ENCODE peak calls at places on chromosome 21, in ten cellular contexts. H is glomerular endothelial cell; R is amniotic stem cell; Q is amniotic epithelial cell; D is NCI-H510A treated with DMSO at 0.1 percent for 48 hours; P is endothelial cell; Y is CD4-positive, alpha-beta T cell; G is NCI-H1105 treated with DMSO at 0.1 percent for 48 hours; T is ovary; V is CD4-positive, CD25-positive, alpha-beta regulatory T cell. M is an unnamed sample.

GRCh38 chr21:27515676-27516075 is 548.8 kb upstream of the ADAMTS5 start:
- DNase-seq in D (no peak), V (no peak), Y (no peak), H (no peak), G (no peak), P (no peak), R (no peak), Q (no peak), T (no peak), M (no peak)

GRCh38 chr21:33643658-33644311 is 1.5 kb downstream of the ITSN1 start:
- DNase-seq in V (peak; percentile 8), T (no peak), H (no peak), D (peak; percentile 14), Q (no peak), Y (no peak), P (peak; percentile 7), R (no peak), G (no peak), M (no peak)

GRCh38 chr21:44414291-44415072 is 40.8 kb upstream of the LRRC3 start:
- DNase-seq in H (no peak), Q (no peak), R (no peak), P (no peak), V (no peak), T (no peak), D (no peak), G (no peak), Y (no peak), M (no peak)

GRCh38 chr21:27346041-27346448 is 379.2 kb upstream of the ADAMTS5 start:
- DNase-seq in H (no peak), D (no peak), Y (no peak), V (no peak), Q (peak; percentile 45), T (no peak), P (no peak), G (no peak), R (peak; percentile 41), M (no peak)

GRCh38 chr21:35981514-35982070 is 78.7 kb downstream of the SETD4 start:
- DNase-seq in R (no peak), H (no peak), Q (no peak), V (no peak), D (no peak), Y (no peak), G (no peak), T (no peak), P (no peak), M (no peak)

GRCh38 chr21:15293251-15293650 is 228.5 kb upstream of the NRIP1 start:
- DNase-seq in V (no peak), R (peak; percentile 58), Q (peak; percentile 96), T (no peak), P (no peak), H (peak; percentile 14), D (no peak), G (no peak), Y (no peak), M (peak; percentile 17)

GRCh38 chr21:29508311-29508710 is 209.6 kb downstream of the BACH1 start:
- DNase-seq in T (no peak), V (no peak), R (no peak), D (no peak), P (no peak), G (no peak), Y (no peak), H (no peak), Q (no peak), M (no peak)

GRCh38 chr21:40291560-40291959 is 424.3 kb downstream of the PCP4 start:
- DNase-seq in P (no peak), G (no peak), D (no peak), V (no peak), Y (no peak), H (no peak), R (no peak), T (no peak), Q (no peak), M (no peak)

GRCh38 chr21:27571706-27572105 is 604.8 kb upstream of the ADAMTS5 start:
- DNase-seq in G (no peak), V (no peak), Q (peak; percentile 85), P (no peak), R (no peak), D (no peak), Y (no peak), H (no peak), T (no peak), M (no peak)

GRCh38 chr21:45409466-45410150 is 4.6 kb downstream of the COL18A1 start:
- DNase-seq in Q (peak; percentile 79), T (peak; percentile 64), P (no peak), R (no peak), G (no peak), V (no peak), Y (no peak), H (no peak), D (no peak), M (no peak)

GRCh38 chr21:29342394-29342957 is 43.8 kb downstream of the BACH1 start:
- DNase-seq in Y (no peak), G (no peak), D (no peak), T (no peak), Q (peak; percentile 97), P (no peak), R (no peak), H (peak; percentile 77), V (peak; percentile 10), M (no peak)

M was measured in Panc1.